ENCODE peak calls at places on chromosomes 13 and 19, in eight cellular contexts. One of them, this sample, is unnamed.

GRCh38 chr19:6457958-6458694 is 1.5 kb downstream of the SLC25A23 start:
- DNase-seq in EL: peak
- DNase-seq in NCI-H774: no peak
- DNase-seq in tibial artery: no peak
- DNase-seq in memory B cell: no peak
- DNase-seq in AG08395: no peak
- DNase-seq in ELR: no peak
- DNase-seq in GM20000: peak
- DNase-seq in this sample: no peak

GRCh38 chr19:38036707-38037106 is 129.7 kb downstream of the SIPA1L3 start:
- DNase-seq in ELR: no peak
- DNase-seq in NCI-H774: no peak
- DNase-seq in memory B cell: no peak
- DNase-seq in EL: no peak
- DNase-seq in tibial artery: no peak
- DNase-seq in GM20000: no peak
- DNase-seq in AG08395: no peak
- DNase-seq in this sample: no peak

GRCh38 chr13:41159174-41159573 is 26.6 kb upstream of the KBTBD6 start:
- DNase-seq in ELR: no peak
- DNase-seq in tibial artery: no peak
- DNase-seq in AG08395: no peak
- DNase-seq in NCI-H774: no peak
- DNase-seq in GM20000: no peak
- DNase-seq in EL: no peak
- DNase-seq in memory B cell: no peak
- DNase-seq in this sample: no peak

GRCh38 chr19:10535613-10536012 is 8.1 kb upstream of the ATG4D start:
- DNase-seq in GM20000: no peak
- DNase-seq in NCI-H774: no peak
- DNase-seq in ELR: no peak
- DNase-seq in tibial artery: no peak
- DNase-seq in memory B cell: no peak
- DNase-seq in AG08395: no peak
- DNase-seq in EL: no peak
- DNase-seq in this sample: no peak

GRCh38 chr13:42354246-42355117 is 82.5 kb downstream of the AKAP11 start:
- DNase-seq in memory B cell: peak
- DNase-seq in ELR: peak
- DNase-seq in AG08395: peak
- DNase-seq in NCI-H774: no peak
- DNase-seq in tibial artery: no peak
- DNase-seq in EL: peak
- DNase-seq in GM20000: peak
- DNase-seq in this sample: no peak

GRCh38 chr13:97810152-97810551 is 143.3 kb upstream of the IPO5 start:
- DNase-seq in AG08395: no peak
- DNase-seq in EL: peak
- DNase-seq in memory B cell: no peak
- DNase-seq in NCI-H774: no peak
- DNase-seq in ELR: peak
- DNase-seq in tibial artery: no peak
- DNase-seq in GM20000: no peak
- DNase-seq in this sample: no peak

GRCh38 chr13:24502567-24503375 is 9.8 kb downstream of the PARP4 start:
- DNase-seq in GM20000: no peak
- DNase-seq in NCI-H774: no peak
- DNase-seq in memory B cell: no peak
- DNase-seq in tibial artery: no peak
- DNase-seq in AG08395: peak
- DNase-seq in ELR: peak
- DNase-seq in EL: peak
- DNase-seq in this sample: peak

GRCh38 chr13:20359335-20359734 is 127.2 kb upstream of the GJB6 start:
- DNase-seq in ELR: peak
- DNase-seq in EL: peak
- DNase-seq in tibial artery: no peak
- DNase-seq in AG08395: peak
- DNase-seq in GM20000: no peak
- DNase-seq in NCI-H774: no peak
- DNase-seq in memory B cell: no peak
- DNase-seq in this sample: peak

GRCh38 chr13:35489050-35489449 is 12.6 kb upstream of the MAB21L1 start:
- DNase-seq in EL: peak
- DNase-seq in memory B cell: no peak
- DNase-seq in AG08395: no peak
- DNase-seq in tibial artery: no peak
- DNase-seq in ELR: no peak
- DNase-seq in GM20000: no peak
- DNase-seq in NCI-H774: no peak
- DNase-seq in this sample: no peak

This sample was measured in SJSA1.